ENCODE peak calls at places on chromosomes 3 and 15, in four cellular contexts. K, S, P and G are unnamed samples.

GRCh38 chr3:156795890-156796451 is 30.2 kb upstream of the LEKR1 start:
- DNase-seq in P (no peak), S (no peak), K (no peak), G (no peak)

GRCh38 chr15:77035999-77036471 is 34.9 kb downstream of the TSPAN3 start:
- DNase-seq in K (peak), S (peak), P (no peak), G (no peak)

GRCh38 chr3:15064299-15064834 is 748 bp downstream of the MRPS25 start:
- DNase-seq in K (peak), S (no peak), P (no peak), G (peak)

GRCh38 chr15:62135532-62136134 is 29.5 kb downstream of the C2CD4B start:
- DNase-seq in K (no peak), P (no peak), S (no peak), G (no peak)

GRCh38 chr3:105614288-105615030 is 247.8 kb downstream of the ALCAM start:
- DNase-seq in S (no peak), K (no peak), P (no peak), G (no peak)

GRCh38 chr3:157026091-157026490 is 133.9 kb downstream of the CCNL1 start:
- DNase-seq in S (no peak), K (no peak), P (no peak), G (no peak)

GRCh38 chr15:82647045-82647834 is at the start of gene CPEB1:
- DNase-seq in S (peak), K (peak), P (no peak), G (peak)

GRCh38 chr3:12984023-12984823 is 89.0 kb downstream of the IQSEC1 start:
- DNase-seq in K (peak), S (peak), P (no peak), G (peak)

GRCh38 chr3:184772667-184773272 is 39.2 kb upstream of the VPS8 start:
- DNase-seq in K (no peak), P (no peak), S (no peak), G (no peak)

GRCh38 chr3:115085197-115085865 is 61.8 kb downstream of the ZBTB20 start:
- DNase-seq in K (no peak), S (no peak), P (no peak), G (peak)

DNA sequence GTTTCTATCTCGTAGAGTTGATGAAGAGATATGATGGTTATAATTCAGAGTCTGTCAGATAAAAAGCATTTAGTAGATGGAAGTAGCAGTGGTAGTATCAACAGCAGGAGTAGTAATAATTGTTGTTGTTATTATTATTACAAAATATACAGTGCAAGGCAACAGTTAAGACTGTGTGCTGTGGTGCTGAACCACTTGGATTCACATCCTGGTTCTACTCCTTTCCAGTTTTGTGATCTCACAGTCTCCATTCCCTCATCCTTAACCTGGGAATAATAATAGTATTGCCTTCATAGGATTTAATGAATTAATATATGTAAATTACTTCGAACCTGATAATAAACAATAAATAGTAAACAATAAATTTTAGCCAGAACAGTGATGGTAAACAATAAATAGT is 37.1 kb upstream of the TSC22D2 start:
- DNase-seq in S (no peak), K (no peak), P (no peak), G (no peak)
- TF ChIP-seq JUND in S (no peak), K (no peak), P (no peak), G (no peak)

DNA sequence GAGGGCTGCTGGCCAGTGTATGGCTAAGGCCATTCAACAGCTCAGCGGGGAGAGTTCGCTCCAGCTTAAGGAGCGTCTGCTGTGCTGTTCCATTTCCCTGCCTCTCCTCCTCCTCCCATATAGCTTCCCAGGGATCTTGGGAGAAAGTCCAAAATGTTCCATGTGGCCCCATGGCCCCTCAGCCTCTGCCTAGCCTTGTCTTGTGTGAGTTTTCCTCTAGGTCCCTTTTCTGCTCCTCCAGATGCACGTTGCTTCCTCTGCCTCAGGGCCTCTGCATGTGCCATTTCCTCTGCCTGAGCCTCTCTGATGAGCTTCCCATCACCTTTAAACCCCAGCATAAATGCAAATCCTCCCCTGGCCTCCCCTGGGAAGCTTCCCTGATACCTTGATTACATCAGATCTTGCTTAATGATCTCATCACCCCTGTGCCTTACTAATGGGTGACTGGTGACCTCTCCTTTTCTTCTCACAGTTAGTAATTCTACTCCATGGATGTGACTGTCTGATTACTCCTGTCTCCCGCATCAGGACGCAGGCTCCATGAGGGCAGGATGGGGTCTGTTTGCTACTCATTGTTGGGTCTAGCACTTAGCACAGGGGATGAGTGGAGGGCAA is 24.0 kb downstream of the ITGA11 start:
- DNase-seq in S (no peak), K (no peak), P (no peak), G (no peak)
- TF ChIP-seq JUND in S (no peak), K (no peak), P (no peak), G (no peak)

DNA sequence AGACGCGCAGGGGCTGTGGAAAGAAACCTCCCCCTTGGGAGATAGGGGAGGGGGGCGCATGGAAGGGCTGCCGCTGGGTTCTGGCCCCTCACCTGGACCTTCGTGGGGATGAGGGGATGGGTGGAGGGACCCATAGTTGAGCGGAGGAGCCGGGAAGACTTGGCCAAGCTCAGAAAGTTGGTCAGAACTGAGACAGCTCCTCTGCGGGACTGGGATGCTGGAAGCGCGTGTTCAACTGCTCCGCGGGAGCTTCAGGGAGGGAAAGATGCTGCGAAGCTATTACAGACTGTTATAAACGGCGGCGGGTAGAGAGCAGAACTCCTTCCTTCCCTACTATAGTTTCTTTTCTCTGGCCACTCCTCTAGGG is 875 bp downstream of the SYNPR start:
- DNase-seq in S (peak), K (peak), P (no peak), G (no peak)
- TF ChIP-seq JUND in S (no peak), K (no peak), P (no peak), G (no peak)

GRCh38 chr15:31327674-31328424 is 1.2 kb downstream of the KLF13 start:
- DNase-seq in S (peak), P (no peak), K (peak), G (peak)

GRCh38 chr15:31325432-31325975 is 1.1 kb upstream of the KLF13 start:
- DNase-seq in S (no peak), P (no peak), K (peak), G (peak)

GRCh38 chr15:31325976-31326728 is 483 bp upstream of the KLF13 start:
- DNase-seq in K (peak), S (peak), P (peak), G (peak)

GRCh38 chr15:31328425-31328998 is 1.9 kb downstream of the KLF13 start:
- DNase-seq in P (no peak), S (no peak), K (peak), G (no peak)

DNA sequence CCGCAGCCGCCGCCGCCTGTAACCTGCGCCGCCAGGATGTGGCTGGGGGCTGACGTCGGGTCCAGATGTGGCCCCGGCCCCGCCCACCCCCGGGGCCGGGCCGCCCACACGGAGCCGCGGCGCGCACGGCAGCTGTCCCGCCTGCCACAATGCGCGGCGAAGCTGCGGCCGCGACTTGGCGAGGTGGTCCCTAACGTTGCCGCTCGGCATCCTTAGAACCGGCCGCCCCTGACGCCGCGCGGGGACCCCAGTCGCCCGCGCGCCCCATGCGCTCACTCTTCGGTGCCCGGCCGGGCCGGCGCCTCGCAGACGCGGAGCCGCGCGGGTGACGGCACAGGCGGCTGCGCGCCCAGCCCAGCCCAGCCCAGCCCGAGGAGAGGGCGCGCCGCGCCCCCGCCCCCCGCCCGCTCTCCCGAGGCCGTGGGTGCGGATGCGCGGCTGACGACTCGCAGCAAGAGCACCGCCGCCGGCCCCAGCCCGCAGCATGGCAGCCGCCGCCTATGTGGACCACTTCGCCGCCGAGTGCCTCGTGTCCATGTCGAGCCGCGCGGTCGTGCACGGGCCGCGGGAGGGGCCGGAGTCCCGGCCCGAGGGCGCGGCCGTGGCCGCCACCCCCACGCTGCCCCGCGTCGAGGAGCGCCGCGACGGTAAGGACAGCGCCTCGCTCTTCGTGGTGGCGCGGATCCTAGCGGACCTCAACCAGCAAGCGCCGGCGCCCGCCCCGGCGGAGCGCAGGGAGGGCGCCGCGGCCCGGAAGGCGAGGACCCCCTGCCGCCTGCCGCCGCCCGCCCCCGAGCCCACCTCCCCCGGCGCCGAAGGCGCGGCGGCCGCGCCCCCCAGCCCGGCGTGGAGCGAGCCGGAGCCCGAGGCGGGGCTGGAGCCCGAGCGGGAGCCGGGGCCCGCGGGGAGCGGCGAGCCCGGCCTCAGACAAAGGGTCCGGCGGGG is at the start of gene KLF13:
- DNase-seq in K (peak), S (no peak), P (no peak), G (peak)
- TF ChIP-seq JUND in K (no peak), S (no peak), P (no peak), G (no peak)

DNA sequence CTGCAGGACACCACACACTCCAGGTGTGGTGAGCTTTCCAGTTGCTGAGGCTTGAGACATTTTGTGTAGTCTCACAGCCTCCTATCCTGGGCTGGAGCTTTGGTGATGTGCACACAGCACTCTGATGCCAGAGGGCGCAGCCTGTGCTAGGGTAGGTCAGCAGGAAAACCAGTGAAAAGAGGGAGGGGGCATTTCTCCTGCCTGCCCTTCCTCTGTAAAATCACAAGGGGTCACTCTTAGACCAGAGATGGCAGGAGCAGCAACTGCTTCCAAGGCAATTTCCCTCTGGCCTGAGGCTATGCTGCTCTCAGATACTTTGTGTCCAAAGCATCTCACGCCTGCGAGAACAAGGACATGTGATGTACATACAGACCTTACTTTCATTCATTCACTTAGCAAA is 16.5 kb upstream of the MUSTN1 start:
- DNase-seq in S (peak), P (no peak), K (peak), G (peak)
- TF ChIP-seq JUND in S (no peak), P (no peak), K (no peak), G (no peak)

GRCh38 chr3:165854696-165855095 is 17.5 kb upstream of the BCHE start:
- DNase-seq in S (no peak), K (peak), P (no peak), G (peak)

GRCh38 chr3:165852150-165852549 is 14.9 kb upstream of the BCHE start:
- DNase-seq in P (no peak), S (no peak), K (no peak), G (no peak)

GRCh38 chr3:165852710-165853109 is 15.5 kb upstream of the BCHE start:
- DNase-seq in S (no peak), P (no peak), K (no peak), G (no peak)

GRCh38 chr3:165855581-165855980 is 18.4 kb upstream of the BCHE start:
- DNase-seq in P (no peak), S (no peak), K (no peak), G (no peak)
- TF ChIP-seq JUND in P (no peak), S (no peak), K (no peak), G (no peak)

GRCh38 chr3:160704006-160704405 is 27.0 kb downstream of the ARL14 start:
- DNase-seq in K (no peak), S (no peak), P (no peak), G (no peak)

GRCh38 chr3:160701490-160701889 is 24.5 kb downstream of the ARL14 start:
- DNase-seq in K (no peak), S (no peak), P (no peak), G (no peak)

GRCh38 chr3:160709477-160710182 is 32.7 kb downstream of the ARL14 start:
- DNase-seq in S (no peak), K (no peak), P (no peak), G (no peak)

DNA sequence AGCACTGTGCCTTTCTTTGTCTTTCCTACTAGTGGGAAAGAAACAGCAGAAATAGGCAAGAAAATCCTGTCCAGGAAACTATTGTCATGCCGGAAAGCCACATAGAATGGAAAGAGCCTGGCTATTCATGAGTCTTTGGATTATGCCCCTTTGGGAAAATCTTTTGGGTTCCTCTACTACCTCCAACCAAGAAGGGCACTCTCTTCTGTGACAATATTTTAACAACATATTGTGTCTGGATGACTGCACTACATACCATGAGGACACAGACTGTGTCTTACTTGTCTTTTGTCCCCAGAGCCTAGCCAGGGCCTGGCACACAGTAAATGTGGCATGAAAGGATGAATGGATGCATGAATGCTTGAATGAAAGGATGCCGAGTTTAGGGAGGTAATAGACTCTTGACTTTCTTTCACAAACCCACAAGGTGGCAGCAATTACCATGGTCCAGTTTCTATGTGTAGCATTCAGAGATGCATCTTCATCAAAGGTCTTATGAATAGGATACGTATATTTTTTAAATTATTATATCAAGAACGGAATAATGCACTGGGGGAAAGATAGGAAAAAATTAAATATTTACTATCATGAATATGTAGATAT is 30.3 kb downstream of the ARL14 start:
- DNase-seq in S (no peak), K (peak), P (peak), G (peak)
- TF ChIP-seq JUND in S (no peak), K (no peak), P (no peak), G (no peak)

GRCh38 chr3:152346740-152347139 is 78.0 kb downstream of the MBNL1 start:
- DNase-seq in S (no peak), P (no peak), K (no peak), G (no peak)

GRCh38 chr3:152350764-152351163 is 82.0 kb downstream of the MBNL1 start:
- DNase-seq in K (no peak), S (no peak), P (no peak), G (no peak)

GRCh38 chr3:152349397-152349796 is 80.7 kb downstream of the MBNL1 start:
- DNase-seq in S (no peak), P (no peak), K (no peak), G (no peak)

GRCh38 chr3:152350139-152350538 is 81.4 kb downstream of the MBNL1 start:
- DNase-seq in K (no peak), P (no peak), S (no peak), G (no peak)

DNA sequence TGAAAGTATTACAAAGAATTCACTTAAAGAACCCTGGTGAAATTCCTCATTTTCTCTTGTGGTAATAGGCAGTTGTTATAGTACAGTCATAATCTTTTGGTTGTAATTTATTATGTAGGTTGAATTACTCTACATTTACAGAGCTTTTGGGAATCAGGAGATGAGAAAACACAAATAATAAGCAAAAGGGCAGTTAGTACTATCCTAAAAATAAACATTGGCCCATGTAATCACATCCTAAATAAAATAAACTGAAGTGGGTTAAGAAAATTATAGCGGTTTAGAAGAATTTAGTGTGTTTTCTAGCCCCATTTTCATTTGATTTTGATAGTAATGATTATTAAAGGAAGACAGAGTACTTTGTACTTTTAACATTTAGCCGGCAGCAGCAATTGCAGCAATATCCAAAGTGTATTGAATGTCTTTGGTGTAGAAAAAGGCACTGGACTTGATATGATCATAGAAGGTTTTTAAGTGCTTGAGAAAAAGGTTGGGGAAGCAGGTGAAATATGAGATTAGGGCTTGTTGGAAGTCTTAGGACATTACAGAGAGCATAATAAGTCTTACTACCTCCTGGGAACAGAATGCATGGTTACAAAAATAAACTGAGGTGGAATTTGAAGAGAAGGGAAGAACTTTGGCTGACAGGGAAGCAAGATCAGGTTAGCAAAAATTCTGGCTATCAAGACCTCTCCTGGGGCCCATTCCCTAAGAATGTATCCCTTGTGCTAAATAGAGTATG is 79.9 kb downstream of the MBNL1 start:
- DNase-seq in P (no peak), S (no peak), K (no peak), G (no peak)
- TF ChIP-seq JUND in P (no peak), S (no peak), K (no peak), G (no peak)

DNA sequence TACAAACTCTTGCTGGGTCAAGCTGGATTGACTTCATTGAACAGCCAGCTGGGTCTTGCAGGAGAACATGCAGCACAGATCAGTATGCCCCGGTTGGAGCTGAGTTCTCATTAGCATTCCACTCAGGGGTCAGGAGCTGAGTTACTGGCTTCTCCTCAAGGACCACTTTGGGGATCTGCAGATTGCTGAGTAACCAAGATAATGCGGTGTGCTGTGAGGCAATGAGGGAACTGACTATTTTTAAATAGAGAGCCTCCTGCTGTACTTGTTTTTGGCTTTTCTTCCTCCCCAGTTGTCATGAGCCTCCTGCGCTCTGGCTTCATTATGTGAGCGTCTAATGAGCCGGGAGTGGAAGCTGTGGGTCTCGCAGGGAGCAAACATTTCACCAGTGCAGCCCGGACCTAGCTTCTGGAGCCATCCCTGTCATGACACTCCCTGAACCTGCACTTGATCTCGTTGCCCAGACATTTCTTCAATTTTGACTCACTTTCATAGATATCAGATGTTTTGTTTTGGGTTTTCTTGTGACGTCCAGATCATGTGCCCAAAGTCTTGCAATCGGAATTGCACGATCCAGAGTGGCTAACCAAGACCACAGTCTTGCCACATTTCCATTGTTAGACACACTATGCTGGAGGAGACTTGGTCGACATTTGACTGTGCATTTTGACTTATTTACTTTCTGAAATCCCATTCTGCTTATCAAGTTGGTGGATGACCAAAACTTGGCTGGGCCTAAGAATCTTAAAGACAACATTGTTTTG is 327.2 kb downstream of the LRTM1 start:
- DNase-seq in K (no peak), P (no peak), S (peak), G (no peak)
- TF ChIP-seq JUND in K (no peak), P (no peak), S (no peak), G (no peak)